ENCODE peak calls at places on chromosomes 1 and 21, in eight cellular contexts. G, K, B, T, V, O, L and J are unnamed samples.
A peak's percentile ranks its signal among the peaks of the same experiment; 100 is the strongest.

GRCh38 chr1:107669996-107670395 is 295.0 kb downstream of the VAV3 start:
- DNase-seq in K (peak; percentile 4), G (peak; percentile 100), V (peak; percentile 70), B (peak; percentile 50), L (no peak), O (no peak), T (no peak), J (no peak)

GRCh38 chr1:157108448-157108847 is 8.8 kb upstream of the ETV3L start:
- DNase-seq in T (no peak), K (no peak), G (no peak), O (no peak), L (no peak), B (no peak), V (no peak), J (no peak)

GRCh38 chr1:228006034-228006792 is 585 bp upstream of the WNT3A start:
- DNase-seq in B (no peak), K (no peak), V (no peak), G (no peak), T (no peak), L (peak; percentile 74), O (no peak), J (no peak)

GRCh38 chr1:32101233-32101681 is 6.6 kb upstream of the KPNA6 start:
- DNase-seq in G (no peak), T (no peak), O (no peak), K (no peak), L (no peak), B (peak; percentile 63), V (no peak), J (no peak)

GRCh38 chr1:157025856-157026255 is 19.7 kb downstream of the ARHGEF11 start:
- DNase-seq in B (no peak), V (no peak), O (no peak), K (no peak), L (no peak), G (no peak), T (no peak), J (no peak)

GRCh38 chr1:8598060-8598724 is 219.2 kb downstream of the RERE start:
- DNase-seq in O (no peak), L (no peak), V (peak; percentile 39), B (peak; percentile 46), T (no peak), K (peak; percentile 73), G (peak; percentile 50), J (no peak)

GRCh38 chr1:6517435-6517851 is 26.0 kb upstream of the PLEKHG5 start:
- DNase-seq in K (no peak), T (no peak), G (no peak), L (no peak), V (no peak), B (no peak), O (no peak), J (no peak)

GRCh38 chr1:1891349-1892078 is 627 bp upstream of the GNB1 start:
- DNase-seq in B (peak; percentile 41), O (peak; percentile 69), K (peak; percentile 69), T (no peak), L (peak; percentile 90), G (peak; percentile 87), V (peak; percentile 29), J (no peak)

GRCh38 chr1:176557543-176558258 is 94.7 kb downstream of the PAPPA2 start:
- DNase-seq in V (no peak), G (no peak), K (no peak), T (no peak), L (no peak), B (no peak), O (no peak), J (no peak)

GRCh38 chr1:181033799-181034391 is at the start of gene MR1:
- DNase-seq in K (peak; percentile 71), V (no peak), B (peak; percentile 87), O (peak; percentile 10), G (peak; percentile 83), L (no peak), T (peak; percentile 69), J (peak; percentile 92)

GRCh38 chr1:37482796-37483744 is 8.7 kb downstream of the ZC3H12A start:
- DNase-seq in T (no peak), G (no peak), B (no peak), O (no peak), K (no peak), L (peak; percentile 72), V (no peak), J (no peak)

GRCh38 chr1:53316058-53316741 is 11.7 kb downstream of the LRP8 start:
- DNase-seq in L (peak; percentile 56), T (no peak), K (no peak), V (no peak), O (no peak), G (no peak), B (no peak), J (no peak)

GRCh38 chr21:27060190-27060589 is 93.3 kb upstream of the ADAMTS5 start:
- DNase-seq in K (no peak), G (no peak), B (peak; percentile 37), O (no peak), V (no peak), L (no peak), T (no peak), J (no peak)

GRCh38 chr1:58908539-58909161 is 124.8 kb upstream of the JUN start:
- DNase-seq in B (no peak), V (no peak), O (no peak), L (no peak), G (no peak), T (no peak), K (no peak), J (no peak)

GRCh38 chr1:19468397-19468956 is 16.9 kb downstream of the CAPZB start:
- DNase-seq in L (no peak), T (no peak), G (no peak), O (peak; percentile 70), B (no peak), K (no peak), V (peak; percentile 30), J (no peak)

GRCh38 chr1:113683384-113684152 is 75.7 kb downstream of the PHTF1 start:
- DNase-seq in K (no peak), G (no peak), T (no peak), B (no peak), O (no peak), V (no peak), L (no peak), J (no peak)

GRCh38 chr1:209674957-209675566 is at the start of gene G0S2:
- DNase-seq in L (peak; percentile 93), O (no peak), V (peak; percentile 38), K (no peak), B (peak; percentile 54), G (no peak), T (no peak), J (no peak)

GRCh38 chr1:115190766-115191165 is 101.5 kb upstream of the TSPAN2 start:
- DNase-seq in V (no peak), B (no peak), O (no peak), G (no peak), L (no peak), T (no peak), K (no peak), J (no peak)

GRCh38 chr1:153670257-153670858 is 435 bp downstream of the ILF2 start:
- DNase-seq in V (no peak), G (no peak), L (no peak), K (no peak), O (no peak), T (no peak), B (no peak), J (no peak)

GRCh38 chr1:33867684-33868083 is 3.8 kb downstream of the HMGB4 start:
- DNase-seq in L (no peak), K (no peak), V (no peak), G (no peak), B (no peak), T (no peak), O (no peak), J (no peak)

GRCh38 chr1:58496042-58496441 is 50.5 kb downstream of the OMA1 start:
- DNase-seq in V (no peak), L (no peak), K (no peak), B (no peak), G (no peak), O (no peak), T (no peak), J (no peak)

GRCh38 chr1:186530104-186530503 is 69.2 kb upstream of the PDC start:
- DNase-seq in K (no peak), G (no peak), O (no peak), L (no peak), T (no peak), V (no peak), B (peak; percentile 15), J (no peak)

GRCh38 chr1:38454236-38454635 is 405.3 kb downstream of the RRAGC start:
- DNase-seq in V (no peak), B (no peak), K (no peak), L (no peak), G (no peak), O (no peak), T (no peak), J (no peak)

GRCh38 chr21:42722808-42723470 is 69.5 kb downstream of the PDE9A start:
- DNase-seq in V (no peak), K (no peak), T (no peak), G (no peak), O (no peak), L (no peak), B (no peak), J (no peak)

GRCh38 chr1:67307251-67308060 is at the start of gene IL12RB2:
- DNase-seq in K (peak; percentile 23), T (no peak), B (no peak), O (peak; percentile 10), L (no peak), V (no peak), G (no peak), J (no peak)

GRCh38 chr1:153880962-153881361 is 41.8 kb downstream of the GATAD2B start:
- DNase-seq in V (peak; percentile 99), O (peak; percentile 35), K (peak; percentile 100), T (peak; percentile 96), L (peak; percentile 92), B (peak; percentile 96), G (peak; percentile 95), J (no peak)

GRCh38 chr1:186374313-186375151 is 521 bp downstream of the TPR start:
- DNase-seq in T (no peak), V (peak; percentile 25), B (no peak), L (no peak), G (peak; percentile 59), O (no peak), K (peak; percentile 16), J (peak; percentile 46)

GRCh38 chr1:65063025-65063424 is 85.0 kb upstream of the AK4 start:
- DNase-seq in K (no peak), T (no peak), V (no peak), O (no peak), G (no peak), B (no peak), L (no peak), J (no peak)

GRCh38 chr1:62012821-62013220 is 181.8 kb upstream of the L1TD1 start:
- DNase-seq in V (no peak), O (no peak), L (no peak), T (no peak), G (peak; percentile 53), K (no peak), B (no peak), J (no peak)

GRCh38 chr1:239274242-239274830 is 112.0 kb upstream of the CHRM3 start:
- DNase-seq in V (no peak), O (no peak), B (no peak), K (no peak), L (no peak), G (no peak), T (no peak), J (no peak)

GRCh38 chr21:36005018-36005417 is 55.3 kb downstream of the SETD4 start:
- DNase-seq in B (no peak), V (no peak), T (no peak), K (no peak), G (peak; percentile 32), O (no peak), L (no peak), J (no peak)

GRCh38 chr1:201361652-201362504 is 15.6 kb downstream of the TNNT2 start:
- DNase-seq in B (peak; percentile 21), K (peak; percentile 50), T (no peak), V (peak; percentile 36), L (no peak), G (peak; percentile 72), O (no peak), J (no peak)

GRCh38 chr1:2260917-2261316 is 32.8 kb downstream of the SKI start:
- DNase-seq in O (no peak), G (no peak), K (no peak), T (no peak), L (no peak), V (no peak), B (no peak), J (no peak)

GRCh38 chr1:74771913-74772515 is 39.1 kb downstream of the TYW3 start:
- DNase-seq in T (peak; percentile 4), G (peak; percentile 84), B (peak; percentile 55), O (no peak), V (peak; percentile 44), K (peak; percentile 46), L (no peak), J (peak; percentile 12)